ENCODE peak calls at places on chromosome 10, in four cellular contexts. K is uterus, E is PC-9, N is A549. Y is an unnamed sample.

GRCh38 chr10:74991435-74991834 is 120.0 kb upstream of the SAMD8 start:
- DNase-seq in K (no peak), E (no peak), N (peak), Y (no peak)

GRCh38 chr10:17273403-17273802 is 45.4 kb downstream of the VIM start:
- DNase-seq in K (no peak), E (peak), N (no peak), Y (peak)

GRCh38 chr10:80199828-80200227 is 5.5 kb downstream of the ANXA11 start:
- DNase-seq in K (no peak), E (peak), N (no peak), Y (peak)

GRCh38 chr10:69501657-69502056 is 50.4 kb downstream of the TSPAN15 start:
- DNase-seq in K (peak), E (no peak), N (no peak), Y (no peak)

GRCh38 chr10:78931333-78932083 is 137.3 kb upstream of the ZMIZ1 start:
- DNase-seq in K (peak), E (peak), N (no peak), Y (peak)

GRCh38 chr10:42960491-42961155 is 116.2 kb upstream of the RET start:
- DNase-seq in K (no peak), E (peak), N (no peak), Y (no peak)

GRCh38 chr10:44477021-44477420 is 92.1 kb upstream of the CXCL12 start:
- DNase-seq in K (peak), E (no peak), N (no peak), Y (peak)

GRCh38 chr10:79102056-79102874 is 33.5 kb downstream of the ZMIZ1 start:
- DNase-seq in K (peak), E (no peak), N (no peak), Y (peak)

GRCh38 chr10:84540617-84541288 is 212.4 kb downstream of the CCSER2 start:
- DNase-seq in K (peak), E (no peak), N (peak), Y (peak)

GRCh38 chr10:59019603-59020002 is 156.8 kb upstream of the PHYHIPL start:
- DNase-seq in K (no peak), E (no peak), N (no peak), Y (no peak)

GRCh38 chr10:121281576-121281975 is 316.7 kb downstream of the FGFR2 start:
- DNase-seq in K (no peak), E (no peak), N (no peak), Y (no peak)

GRCh38 chr10:128046934-128047251 is 79.3 kb downstream of the MKI67 start:
- DNase-seq in K (no peak), E (no peak), N (no peak), Y (no peak)

GRCh38 chr10:12711344-12711708 is 290.2 kb downstream of the CCDC3 start:
- DNase-seq in K (no peak), E (no peak), N (no peak), Y (no peak)

DNA sequence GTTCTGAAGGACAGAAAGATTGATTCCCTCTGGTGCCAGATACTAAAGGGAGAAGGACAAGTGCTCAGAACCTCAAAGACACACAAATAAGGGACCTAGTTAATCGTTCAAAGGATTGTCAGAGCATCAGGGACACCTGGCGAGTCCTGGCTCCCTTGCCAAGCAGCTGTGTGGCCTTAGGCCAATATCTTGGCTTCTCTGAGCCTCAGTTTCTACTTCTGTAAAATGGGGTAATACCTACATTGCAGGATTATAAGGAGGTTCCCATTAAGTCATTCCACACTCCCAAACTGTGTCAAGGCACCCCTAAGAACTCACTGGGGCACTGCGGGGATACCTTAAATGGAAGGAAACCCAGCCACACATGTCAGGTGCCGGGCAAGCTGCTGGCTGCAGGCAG is 29.4 kb downstream of the DRGX start:
- DNase-seq in K (no peak), E (no peak), N (no peak), Y (no peak)
- H3K27ac ChIP-seq in K (no peak), E (no peak), N (no peak), Y (no peak)

GRCh38 chr10:132882481-132882951 is 59.9 kb downstream of the CFAP46 start:
- DNase-seq in K (no peak), E (no peak), N (no peak), Y (no peak)

GRCh38 chr10:132882069-132882468 is 60.3 kb downstream of the CFAP46 start:
- DNase-seq in K (no peak), E (no peak), N (no peak), Y (no peak)

GRCh38 chr10:132884041-132884440 is 58.3 kb downstream of the CFAP46 start:
- DNase-seq in K (no peak), E (no peak), N (no peak), Y (no peak)

GRCh38 chr10:132884691-132885271 is 57.6 kb downstream of the CFAP46 start:
- DNase-seq in K (peak), E (no peak), N (no peak), Y (no peak)

DNA sequence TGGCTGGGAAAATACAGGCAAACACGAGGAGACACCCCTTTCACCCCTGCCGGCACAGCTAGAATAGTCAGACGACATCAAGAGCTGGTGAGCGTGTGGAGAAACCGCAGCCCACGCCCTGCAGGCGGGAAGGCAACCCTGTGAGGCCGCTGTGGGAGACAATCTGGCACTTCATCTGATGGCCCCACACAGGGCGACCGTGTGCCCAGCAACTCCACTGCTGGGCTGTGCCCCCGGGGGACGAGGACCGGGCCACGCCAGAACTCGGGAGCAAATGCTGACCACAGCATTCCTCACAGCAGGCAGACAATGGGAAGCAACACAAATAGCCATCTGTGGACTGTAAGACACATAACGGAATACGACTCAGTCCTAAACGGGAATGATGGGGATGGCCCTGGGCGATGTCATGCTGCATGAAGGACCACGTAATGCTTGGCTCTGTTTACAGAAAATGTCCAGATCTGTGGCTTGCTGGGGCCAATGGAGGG is 58.9 kb downstream of the CFAP46 start:
- DNase-seq in K (peak), E (no peak), N (no peak), Y (no peak)
- H3K27ac ChIP-seq in K (no peak), E (no peak), N (no peak), Y (no peak)

GRCh38 chr10:93741367-93741766 is 16.4 kb upstream of the LGI1 start:
- DNase-seq in K (no peak), E (no peak), N (no peak), Y (no peak)
- H3K27ac ChIP-seq in K (no peak), E (no peak), N (no peak), Y (no peak)

GRCh38 chr10:95285556-95285955 is 5.2 kb downstream of the PDLIM1 start:
- DNase-seq in K (no peak), E (no peak), N (no peak), Y (no peak)
- H3K27ac ChIP-seq in K (peak), E (no peak), N (no peak), Y (no peak)

Y was measured in astrocyte.